ENCODE peak calls at places on chromosomes 1 and 21, in seven cellular contexts. G is ovary; O is pancreas; V is tibial nerve; U is ascending aorta; B is small intestine; W is naive thymus-derived CD4-positive, alpha-beta T cell. Q is an unnamed sample.

GRCh38 chr1:157994704-157995540 is 1.5 kb downstream of the KIRREL1 start:
- DNase-seq in W (no peak), B (no peak), G (peak; percentile 56), O (no peak), V (no peak), U (no peak), Q (no peak)

GRCh38 chr1:218350022-218350525 is 4.9 kb downstream of the TGFB2 start:
- DNase-seq in O (no peak), U (no peak), G (no peak), V (no peak), B (no peak), W (no peak), Q (no peak)

GRCh38 chr1:178098262-178098661 is 4.4 kb downstream of the RASAL2 start:
- DNase-seq in G (no peak), U (no peak), B (no peak), W (no peak), V (no peak), O (no peak), Q (no peak)

GRCh38 chr1:54837002-54837853 is 36.1 kb upstream of the TTC22 start:
- DNase-seq in G (no peak), W (no peak), O (no peak), V (no peak), B (peak; percentile 13), U (no peak), Q (no peak)

GRCh38 chr1:244952280-244952933 is 88.1 kb upstream of the HNRNPU start:
- DNase-seq in G (no peak), U (no peak), W (no peak), B (no peak), O (no peak), V (no peak), Q (no peak)

GRCh38 chr1:173420330-173420806 is 56.8 kb upstream of the PRDX6 start:
- DNase-seq in W (peak; percentile 42), O (peak; percentile 37), V (peak; percentile 46), B (peak; percentile 73), G (peak; percentile 64), U (no peak), Q (no peak)

GRCh38 chr1:20079661-20080305 is 9.8 kb downstream of the PLA2G5 start:
- DNase-seq in O (no peak), W (no peak), V (no peak), U (no peak), B (no peak), G (no peak), Q (no peak)

GRCh38 chr1:237115035-237115434 is 73.1 kb downstream of the RYR2 start:
- DNase-seq in U (no peak), W (no peak), V (no peak), O (no peak), G (no peak), B (no peak), Q (no peak)

GRCh38 chr1:157170677-157171515 is 32.7 kb upstream of the ETV3 start:
- DNase-seq in O (no peak), B (peak; percentile 44), V (peak; percentile 29), G (no peak), U (no peak), W (no peak), Q (no peak)

GRCh38 chr1:156748670-156749428 is 2.6 kb downstream of the HDGF start:
- DNase-seq in V (peak; percentile 55), B (peak; percentile 76), U (no peak), O (no peak), W (no peak), G (peak; percentile 78), Q (no peak)

GRCh38 chr21:41170442-41170841 is 2.5 kb downstream of the BACE2 start:
- DNase-seq in O (peak; percentile 51), G (no peak), V (peak; percentile 18), B (peak; percentile 59), U (no peak), W (no peak), Q (no peak)

GRCh38 chr1:93672069-93672468 is 9.6 kb downstream of the BCAR3 start:
- DNase-seq in U (peak; percentile 35), B (peak; percentile 98), W (no peak), O (peak; percentile 59), G (peak; percentile 75), V (peak; percentile 69), Q (no peak)

GRCh38 chr1:175192111-175192629 is 406 bp downstream of the KIAA0040 start:
- DNase-seq in V (peak; percentile 66), O (peak; percentile 78), W (peak; percentile 30), U (no peak), B (peak; percentile 73), G (peak; percentile 70), Q (no peak)

GRCh38 chr1:18608534-18608933 is 22.1 kb upstream of the PAX7 start:
- DNase-seq in B (no peak), W (no peak), O (no peak), G (no peak), U (no peak), V (no peak), Q (no peak)

GRCh38 chr21:35316933-35317332 is 267.8 kb upstream of the RUNX1 start:
- DNase-seq in U (no peak), G (no peak), B (peak; percentile 54), V (no peak), O (no peak), W (no peak), Q (no peak)

GRCh38 chr21:43893536-43894205 is 28.6 kb downstream of the AGPAT3 start:
- DNase-seq in B (peak; percentile 54), O (no peak), V (no peak), G (no peak), U (no peak), W (no peak), Q (no peak)

GRCh38 chr1:227576152-227576551 is 12.8 kb downstream of the ZNF678 start:
- DNase-seq in W (no peak), V (no peak), G (no peak), B (no peak), U (no peak), O (no peak), Q (no peak)

GRCh38 chr1:15966081-15966955 is 9.6 kb downstream of the ZBTB17 start:
- DNase-seq in W (no peak), V (peak; percentile 40), G (no peak), U (no peak), B (peak; percentile 10), O (no peak), Q (no peak)

GRCh38 chr1:33256701-33257387 is 552 bp downstream of the ZNF362 start:
- DNase-seq in W (peak; percentile 58), O (peak; percentile 72), B (peak; percentile 78), G (peak; percentile 57), V (peak; percentile 39), U (no peak), Q (no peak)

GRCh38 chr21:42493109-42494060 is 2.6 kb downstream of the RSPH1 start:
- DNase-seq in B (peak; percentile 94), U (no peak), W (no peak), V (no peak), O (no peak), G (no peak), Q (no peak)

GRCh38 chr1:214224605-214225354 is 56.2 kb upstream of the SMYD2 start:
- DNase-seq in W (no peak), B (peak; percentile 10), U (no peak), O (no peak), G (no peak), V (no peak), Q (no peak)

GRCh38 chr1:8006037-8006963 is 19.8 kb downstream of the ERRFI1 start:
- DNase-seq in W (no peak), U (no peak), B (no peak), O (no peak), G (no peak), V (no peak), Q (no peak)

GRCh38 chr1:18941221-18942141 is 15.0 kb downstream of the IFFO2 start:
- DNase-seq in O (no peak), U (no peak), B (no peak), G (no peak), W (no peak), V (no peak), Q (no peak)

DNA sequence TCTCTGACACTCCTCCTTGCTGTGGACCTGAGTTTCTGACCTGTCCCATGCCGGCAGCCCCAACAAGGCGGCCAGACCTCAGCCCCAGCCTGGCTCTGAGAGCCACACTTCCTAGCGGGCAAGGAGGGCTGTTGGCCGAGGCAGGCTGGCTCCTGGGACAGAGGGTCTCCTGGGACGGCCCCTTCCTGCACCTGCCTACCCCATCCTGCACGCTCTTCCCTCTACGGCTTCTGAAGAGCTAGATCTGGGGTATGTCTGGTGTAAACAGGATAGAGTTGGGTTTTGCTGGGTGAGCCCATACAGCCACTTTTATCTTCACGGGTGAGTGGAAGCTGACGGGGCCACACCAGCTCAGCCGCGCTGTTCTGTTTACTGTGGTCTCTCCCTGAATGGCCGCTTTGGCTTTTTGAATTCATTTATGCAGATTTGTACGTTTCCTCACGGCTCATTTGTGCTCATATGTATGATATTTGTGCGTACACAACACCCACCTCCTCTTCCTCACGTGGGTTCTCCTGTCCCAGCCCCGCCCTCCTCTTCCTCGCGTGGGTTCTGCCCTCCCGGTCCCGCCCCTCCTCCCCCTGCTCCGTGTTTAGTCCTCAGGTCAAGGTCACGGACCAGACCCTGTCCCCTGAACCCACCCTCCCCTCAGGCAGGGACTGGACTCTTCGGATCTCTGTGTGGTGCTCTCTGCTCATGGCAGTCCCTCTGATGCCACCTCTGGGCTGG is 34.7 kb upstream of the POFUT2 start:
- DNase-seq in W (peak; percentile 52), O (no peak), B (no peak), G (no peak), U (no peak), V (no peak), Q (peak; percentile 42)
- H3K4me1 ChIP-seq in W (no peaks in the 10 kb centered on the region), O (no peaks in the 10 kb centered on the region), B (peaks cover 3% of the 10 kb centered on the region), G (peaks cover 24% of the 10 kb centered on the region), U (peaks cover 65% of the 10 kb centered on the region), V (peaks cover 92% of the 10 kb centered on the region), Q (no peaks in the 10 kb centered on the region)

GRCh38 chr1:247435026-247435770 is 19.2 kb downstream of the NLRP3 start:
- DNase-seq in B (no peak), V (no peak), W (no peak), G (no peak), O (no peak), U (no peak), Q (no peak)
- H3K4me1 ChIP-seq in B (peaks cover 2% of the 10 kb centered on the region), V (no peaks in the 10 kb centered on the region), W (no peaks in the 10 kb centered on the region), G (no peaks in the 10 kb centered on the region), O (no peaks in the 10 kb centered on the region), U (no peaks in the 10 kb centered on the region), Q (no peaks in the 10 kb centered on the region)

DNA sequence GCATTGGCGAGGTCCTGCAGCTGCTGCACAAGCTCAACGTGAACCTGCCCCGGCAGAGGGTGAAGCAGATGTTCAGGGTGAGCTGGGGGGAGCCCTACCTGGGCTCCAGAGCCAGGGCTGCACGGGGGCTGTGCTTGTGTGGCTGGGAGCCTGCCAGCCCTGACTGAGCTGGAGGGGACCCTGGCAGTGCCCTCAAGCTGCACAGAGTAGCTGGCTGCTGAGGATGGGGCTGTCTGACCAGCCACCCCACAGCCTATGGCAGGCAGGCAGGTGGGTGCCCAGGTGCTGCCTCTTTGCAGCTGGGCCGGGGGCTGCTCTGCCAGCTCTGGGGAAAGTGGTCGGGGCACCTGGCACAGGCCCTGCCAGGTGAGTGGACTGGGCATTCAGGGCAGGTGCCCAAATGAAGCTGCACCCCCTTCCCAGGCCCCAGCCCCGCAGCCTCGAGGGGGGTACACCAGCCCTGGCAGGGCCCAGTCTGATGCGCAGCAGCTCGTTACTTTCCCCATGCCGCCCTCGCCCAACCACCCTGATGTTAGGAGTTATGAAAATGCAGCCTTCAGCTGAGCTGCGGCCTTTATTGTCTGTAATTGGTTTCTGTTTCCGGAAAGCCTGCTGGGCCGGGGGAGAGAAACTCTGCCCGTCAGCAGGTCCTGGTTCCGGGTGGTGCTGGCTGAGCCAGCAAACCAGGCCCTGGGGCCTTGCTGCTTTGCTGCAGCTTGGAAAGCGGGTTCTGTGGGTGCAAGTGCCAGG is 4.3 kb downstream of the PLCH2 start:
- DNase-seq in W (no peak), V (no peak), U (no peak), B (no peak), O (no peak), G (no peak), Q (no peak)
- H3K4me1 ChIP-seq in W (no peaks in the 10 kb centered on the region), V (no peaks in the 10 kb centered on the region), U (no peaks in the 10 kb centered on the region), B (peaks cover 4% of the 10 kb centered on the region), O (no peaks in the 10 kb centered on the region), G (no peaks in the 10 kb centered on the region), Q (peaks cover 7% of the 10 kb centered on the region)

GRCh38 chr1:232951605-232952004 is 1.2 kb downstream of the NTPCR start:
- DNase-seq in G (no peak), V (no peak), U (no peak), W (no peak), B (no peak), O (no peak), Q (no peak)
- H3K4me1 ChIP-seq in G (peaks cover 3% of the 10 kb centered on the region), V (peaks cover 30% of the 10 kb centered on the region), U (no peaks in the 10 kb centered on the region), W (peaks cover 8% of the 10 kb centered on the region), B (peaks cover 13% of the 10 kb centered on the region), O (peaks cover 5% of the 10 kb centered on the region), Q (peaks cover 12% of the 10 kb centered on the region)

Q was measured in RWPE2.